ENCODE peak calls at places on chromosomes 13 and 19, in ten cellular contexts. S is stimulated activated CD4-positive, alpha-beta T cell treated with anti-CD3 and anti-CD28 coated beads, Interleukin-1b, Interleukin-23, amount 100 ng/mL, for 4 hours; W is body of pancreas; I is sciatic nerve; C is iPS-NIHi11; E is globus pallidus; D is neural progenitor cell; Z is activated naive CD4-positive, alpha-beta T cell; X is CD4-positive, alpha-beta memory T cell; V is naive thymus-derived CD4-positive, alpha-beta T cell. P is an unnamed sample.
A peak's percentile ranks its signal among the peaks of the same experiment; 100 is the strongest.

GRCh38 chr13:32010137-32010536 is 21.4 kb upstream of the FRY start:
- DNase-seq in S (no peak), W (no peak), I (no peak), C (no peak), E (no peak), D (no peak), Z (no peak), X (no peak), V (no peak), P (no peak)

GRCh38 chr19:38793186-38793585 is 4.2 kb downstream of the LGALS7B start:
- DNase-seq in S (no peak), W (no peak), I (no peak), C (peak; percentile 3), E (no peak), D (no peak), Z (no peak), X (no peak), V (no peak), P (no peak)

GRCh38 chr13:98997738-98998641 is 20.1 kb upstream of the DOCK9 start:
- DNase-seq in S (no peak), W (no peak), I (no peak), C (no peak), E (no peak), D (no peak), Z (no peak), X (no peak), V (no peak), P (no peak)

GRCh38 chr19:19747357-19748220 is 14.7 kb upstream of the ZNF14 start:
- DNase-seq in S (no peak), W (no peak), I (no peak), C (peak; percentile 18), E (no peak), D (no peak), Z (no peak), X (no peak), V (no peak), P (no peak)

GRCh38 chr13:20980420-20980819 is 77.9 kb upstream of the XPO4 start:
- DNase-seq in S (no peak), W (no peak), I (no peak), C (no peak), E (no peak), D (no peak), Z (no peak), X (no peak), V (no peak), P (no peak)

GRCh38 chr19:47228168-47228936 is 2.6 kb downstream of the BBC3 start:
- DNase-seq in S (no peak), W (peak; percentile 62), I (no peak), C (no peak), E (no peak), D (peak; percentile 64), Z (no peak), X (peak; percentile 36), V (peak; percentile 43), P (peak; percentile 22)

GRCh38 chr13:25908390-25908789 is 143.4 kb downstream of the SHISA2 start:
- DNase-seq in S (no peak), W (no peak), I (no peak), C (peak; percentile 23), E (no peak), D (peak; percentile 69), Z (no peak), X (no peak), V (no peak), P (no peak)

GRCh38 chr13:35716186-35716585 is 239.7 kb upstream of the MAB21L1 start:
- DNase-seq in S (no peak), W (no peak), I (no peak), C (no peak), E (no peak), D (no peak), Z (no peak), X (no peak), V (no peak), P (no peak)

GRCh38 chr13:94346261-94347019 is 133.0 kb downstream of the DCT start:
- DNase-seq in S (no peak), W (no peak), I (no peak), C (no peak), E (no peak), D (no peak), Z (no peak), X (no peak), V (no peak), P (no peak)

P was measured in T follicular helper cell.